ENCODE peak calls at places on chromosome 22, in four cellular contexts. One of them, this sample, is unnamed.

GRCh38 chr22:19775496-19776325 is 15.1 kb downstream of the TBX1 start:
- DNase-seq in K562: no peak
- DNase-seq in HepG2: no peak
- DNase-seq in SK-N-SH: no peak
- DNase-seq in this sample: peak

GRCh38 chr22:41830174-41830573 is 2.7 kb upstream of the SREBF2 start:
- DNase-seq in K562: no peak
- DNase-seq in HepG2: no peak
- DNase-seq in SK-N-SH: no peak
- DNase-seq in this sample: peak

GRCh38 chr22:36797988-36798670 is 18.7 kb downstream of the PVALB start:
- DNase-seq in K562: no peak
- DNase-seq in HepG2: no peak
- DNase-seq in SK-N-SH: no peak
- DNase-seq in this sample: no peak

GRCh38 chr22:19080853-19081252 is 41.4 kb downstream of the DGCR2 start:
- DNase-seq in K562: no peak
- DNase-seq in HepG2: no peak
- DNase-seq in SK-N-SH: no peak
- DNase-seq in this sample: no peak

GRCh38 chr22:40618400-40618799 is 18.1 kb downstream of the MRTFA start:
- DNase-seq in K562: no peak
- DNase-seq in HepG2: no peak
- DNase-seq in SK-N-SH: no peak
- DNase-seq in this sample: no peak

GRCh38 chr22:46742576-46743221 is 4.6 kb upstream of the CERK start:
- DNase-seq in K562: no peak
- DNase-seq in HepG2: no peak
- DNase-seq in SK-N-SH: no peak
- DNase-seq in this sample: no peak

GRCh38 chr22:42171946-42172345 is 41.3 kb upstream of the CYP2D6 start:
- DNase-seq in K562: no peak
- DNase-seq in HepG2: no peak
- DNase-seq in SK-N-SH: no peak
- DNase-seq in this sample: no peak

GRCh38 chr22:31872209-31872608 is 72.1 kb upstream of the YWHAH start:
- DNase-seq in K562: peak
- DNase-seq in HepG2: peak
- DNase-seq in SK-N-SH: peak
- DNase-seq in this sample: peak

GRCh38 chr22:36885474-36885873 is 24.7 kb downstream of the NCF4 start:
- DNase-seq in K562: no peak
- DNase-seq in HepG2: no peak
- DNase-seq in SK-N-SH: no peak
- DNase-seq in this sample: no peak

GRCh38 chr22:28017859-28018258 is 98.8 kb upstream of the PITPNB start:
- DNase-seq in K562: no peak
- DNase-seq in HepG2: no peak
- DNase-seq in SK-N-SH: no peak
- DNase-seq in this sample: peak

GRCh38 chr22:32804036-32804435 is 2.5 kb downstream of the TIMP3 start:
- DNase-seq in K562: no peak
- DNase-seq in HepG2: no peak
- DNase-seq in SK-N-SH: no peak
- DNase-seq in this sample: no peak

GRCh38 chr22:37260939-37261338 is 16.9 kb upstream of the RAC2 start:
- DNase-seq in K562: peak
- DNase-seq in HepG2: peak
- DNase-seq in SK-N-SH: peak
- DNase-seq in this sample: peak

GRCh38 chr22:44274918-44275665 is 37.7 kb downstream of the SHISAL1 start:
- DNase-seq in K562: no peak
- DNase-seq in HepG2: no peak
- DNase-seq in SK-N-SH: no peak
- DNase-seq in this sample: peak

GRCh38 chr22:41526802-41527799 is 17.2 kb downstream of the POLR3H start:
- DNase-seq in K562: peak
- DNase-seq in HepG2: no peak
- DNase-seq in SK-N-SH: peak
- DNase-seq in this sample: peak

GRCh38 chr22:36287881-36288515 is 35.1 kb downstream of the APOL1 start:
- DNase-seq in K562: no peak
- DNase-seq in HepG2: no peak
- DNase-seq in SK-N-SH: no peak
- DNase-seq in this sample: no peak

GRCh38 chr22:25419247-25420113 is 145.0 kb upstream of the GRK3 start:
- DNase-seq in K562: no peak
- DNase-seq in HepG2: peak
- DNase-seq in SK-N-SH: no peak
- DNase-seq in this sample: no peak

GRCh38 chr22:40855104-40855959 is 1.1 kb downstream of the ST13 start:
- DNase-seq in K562: no peak
- DNase-seq in HepG2: no peak
- DNase-seq in SK-N-SH: no peak
- DNase-seq in this sample: no peak

GRCh38 chr22:27111796-27112195 is 454.4 kb downstream of the MIAT start:
- DNase-seq in K562: no peak
- DNase-seq in HepG2: no peak
- DNase-seq in SK-N-SH: no peak
- DNase-seq in this sample: no peak

GRCh38 chr22:32590556-32590955 is 115.9 kb downstream of the FBXO7 start:
- DNase-seq in K562: no peak
- DNase-seq in HepG2: no peak
- DNase-seq in SK-N-SH: no peak
- DNase-seq in this sample: no peak

GRCh38 chr22:26479792-26480610 is 3.6 kb downstream of the HPS4 start:
- DNase-seq in K562: no peak
- DNase-seq in HepG2: peak
- DNase-seq in SK-N-SH: no peak
- DNase-seq in this sample: no peak

GRCh38 chr22:47172771-47173534 is 410.5 kb downstream of the TBC1D22A start:
- DNase-seq in K562: no peak
- DNase-seq in HepG2: no peak
- DNase-seq in SK-N-SH: no peak
- DNase-seq in this sample: peak

GRCh38 chr22:36331912-36332622 is 55.7 kb downstream of the MYH9 start:
- DNase-seq in K562: no peak
- DNase-seq in HepG2: no peak
- DNase-seq in SK-N-SH: peak
- DNase-seq in this sample: no peak

GRCh38 chr22:37430941-37431340 is 3.7 kb upstream of the ELFN2 start:
- DNase-seq in K562: no peak
- DNase-seq in HepG2: no peak
- DNase-seq in SK-N-SH: no peak
- DNase-seq in this sample: no peak

GRCh38 chr22:44325718-44326548 is 13.2 kb upstream of the SHISAL1 start:
- DNase-seq in K562: no peak
- DNase-seq in HepG2: no peak
- DNase-seq in SK-N-SH: peak
- DNase-seq in this sample: no peak

GRCh38 chr22:49588739-49589138 is 238.9 kb downstream of the BRD1 start:
- DNase-seq in K562: no peak
- DNase-seq in HepG2: no peak
- DNase-seq in SK-N-SH: no peak
- DNase-seq in this sample: no peak

GRCh38 chr22:44658371-44658953 is 43.5 kb upstream of the PRR5 start:
- DNase-seq in K562: no peak
- DNase-seq in HepG2: no peak
- DNase-seq in SK-N-SH: peak
- DNase-seq in this sample: no peak

GRCh38 chr22:44108806-44109385 is 71.8 kb upstream of the PARVG start:
- DNase-seq in K562: no peak
- DNase-seq in HepG2: no peak
- DNase-seq in SK-N-SH: no peak
- DNase-seq in this sample: no peak

GRCh38 chr22:28395920-28396447 is 283.7 kb downstream of the TTC28 start:
- DNase-seq in K562: peak
- DNase-seq in HepG2: peak
- DNase-seq in SK-N-SH: no peak
- DNase-seq in this sample: no peak

GRCh38 chr22:39703890-39704658 is 133.5 kb downstream of the CACNA1I start:
- DNase-seq in K562: no peak
- DNase-seq in HepG2: no peak
- DNase-seq in SK-N-SH: no peak
- DNase-seq in this sample: no peak

GRCh38 chr22:48445113-48445827 is 1382.4 kb downstream of the BRD1 start:
- DNase-seq in K562: no peak
- DNase-seq in HepG2: no peak
- DNase-seq in SK-N-SH: no peak
- DNase-seq in this sample: no peak

GRCh38 chr22:48711031-48711431 is 1116.6 kb downstream of the BRD1 start:
- DNase-seq in K562: no peak
- DNase-seq in HepG2: no peak
- DNase-seq in SK-N-SH: no peak
- DNase-seq in this sample: no peak

GRCh38 chr22:40533712-40534378 is 102.7 kb downstream of the MRTFA start:
- DNase-seq in K562: peak
- DNase-seq in HepG2: no peak
- DNase-seq in SK-N-SH: no peak
- DNase-seq in this sample: no peak

GRCh38 chr22:43263645-43264514 is 76.9 kb upstream of the TTLL12 start:
- DNase-seq in K562: peak
- DNase-seq in HepG2: peak
- DNase-seq in SK-N-SH: peak
- DNase-seq in this sample: no peak

DNA sequence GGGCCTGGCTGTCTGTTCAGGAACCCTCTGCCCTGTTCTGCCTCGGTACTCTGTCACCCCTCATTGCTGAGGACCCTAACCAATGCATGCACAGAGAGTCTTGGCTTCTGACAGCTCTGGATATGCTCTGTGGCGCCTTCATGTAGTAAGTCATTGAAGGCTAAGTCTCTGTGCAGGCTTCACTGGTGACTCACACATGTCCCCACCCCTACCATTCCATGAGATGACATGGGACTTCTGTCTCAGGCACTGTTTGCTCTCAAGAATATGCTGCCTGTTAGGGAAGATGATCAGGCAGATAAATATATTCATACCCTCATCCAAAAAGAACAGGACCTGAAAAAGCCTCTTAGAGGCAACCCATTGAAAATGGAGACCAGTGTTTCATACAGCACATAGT is 43.6 kb upstream of the HORMAD2 start:
- DNase-seq in K562: peak
- DNase-seq in HepG2: peak
- DNase-seq in SK-N-SH: no peak
- DNase-seq in this sample: no peak
- TF ChIP-seq FOXJ3 in K562: no peak
- TF ChIP-seq FOXJ3 in HepG2: no peak
- TF ChIP-seq FOXJ3 in SK-N-SH: no peak
- TF ChIP-seq FOXJ3 in this sample: no peak

GRCh38 chr22:50627452-50627913 is 469 bp downstream of the ARSA start:
- DNase-seq in K562: no peak
- DNase-seq in HepG2: peak
- DNase-seq in SK-N-SH: peak
- DNase-seq in this sample: peak
- TF ChIP-seq FOXJ3 in K562: no peak
- TF ChIP-seq FOXJ3 in HepG2: no peak
- TF ChIP-seq FOXJ3 in SK-N-SH: no peak
- TF ChIP-seq FOXJ3 in this sample: no peak

DNA sequence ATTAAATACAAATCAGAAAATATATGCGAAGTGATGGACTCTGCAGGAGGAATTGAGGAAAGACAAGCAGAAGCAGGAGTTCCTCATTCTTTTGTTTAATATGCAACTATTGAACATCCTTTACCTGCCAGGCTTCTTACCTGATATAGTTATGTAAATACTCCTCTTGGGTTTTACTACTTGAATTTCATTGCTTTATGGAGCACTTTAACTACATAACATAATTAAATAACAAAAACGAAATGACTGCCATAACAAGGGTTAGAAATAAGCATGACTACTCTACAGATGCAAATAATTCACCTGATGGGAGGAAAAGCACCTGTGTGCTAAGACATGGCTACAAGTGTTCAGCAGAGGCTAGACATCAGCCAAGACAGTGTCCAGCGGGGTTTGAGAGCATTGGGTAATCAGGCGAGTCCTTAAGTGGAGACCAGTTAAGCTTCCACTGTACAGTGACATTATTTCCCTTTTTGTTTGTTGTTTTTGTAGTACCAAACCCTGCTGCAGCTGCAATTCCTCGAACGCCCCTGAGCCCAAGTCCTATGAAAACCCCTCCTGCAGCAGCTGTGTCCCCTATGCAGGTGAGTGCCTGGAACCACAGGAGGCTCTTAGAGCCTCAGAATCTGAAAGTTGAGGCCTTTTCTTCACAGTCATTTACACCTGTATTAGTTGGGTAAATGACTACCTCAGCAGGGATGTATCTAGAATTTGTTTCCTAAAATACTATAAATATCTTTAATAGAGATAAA is 67.4 kb downstream of the SPECC1L start:
- DNase-seq in K562: no peak
- DNase-seq in HepG2: no peak
- DNase-seq in SK-N-SH: no peak
- DNase-seq in this sample: peak
- TF ChIP-seq FOXJ3 in K562: no peak
- TF ChIP-seq FOXJ3 in HepG2: no peak
- TF ChIP-seq FOXJ3 in SK-N-SH: no peak
- TF ChIP-seq FOXJ3 in this sample: no peak

DNA sequence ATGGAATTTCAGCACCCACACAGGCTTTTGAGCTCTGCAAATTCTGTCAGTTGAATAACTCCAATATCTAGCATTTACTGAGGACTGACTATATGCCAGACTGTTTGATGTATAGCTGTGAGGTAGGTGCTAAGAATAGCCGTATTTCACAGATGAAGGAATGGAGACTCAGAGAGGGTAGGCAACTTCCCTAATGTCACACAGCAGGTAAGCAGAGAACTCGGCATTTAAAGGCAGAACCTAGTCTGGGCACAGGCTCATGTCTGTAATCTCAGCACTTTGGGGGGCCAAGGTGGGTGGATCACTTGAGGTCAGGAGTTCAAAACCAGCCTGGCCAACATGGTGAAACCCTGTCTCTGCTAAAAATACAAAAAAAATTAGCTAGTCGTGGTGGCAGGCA is 184.1 kb downstream of the BCR start:
- DNase-seq in K562: no peak
- DNase-seq in HepG2: no peak
- DNase-seq in SK-N-SH: no peak
- DNase-seq in this sample: no peak
- TF ChIP-seq FOXJ3 in K562: no peak
- TF ChIP-seq FOXJ3 in HepG2: no peak
- TF ChIP-seq FOXJ3 in SK-N-SH: no peak
- TF ChIP-seq FOXJ3 in this sample: no peak